ENCODE peak calls at places on chromosomes 16 and 17, in four cellular contexts. N is psoas muscle, H is fibroblast of lung, P is tibial nerve. D is an unnamed sample.

GRCh38 chr17:49504369-49504768 is 9.3 kb downstream of the NGFR start:
- DNase-seq in P (no peak), N (no peak), H (no peak), D (no peak)

GRCh38 chr16:4407543-4408322 is 8.7 kb downstream of the CORO7 start:
- DNase-seq in P (no peak), H (peak), N (peak), D (no peak)

GRCh38 chr17:49850772-49851386 is 3.0 kb upstream of the TAC4 start:
- DNase-seq in H (no peak), N (no peak), P (no peak), D (no peak)

GRCh38 chr16:4411684-4412083 is 4.7 kb downstream of the CORO7 start:
- DNase-seq in H (peak), N (peak), P (peak), D (peak)

GRCh38 chr16:15482068-15482747 is 47.8 kb downstream of the BMERB1 start:
- DNase-seq in P (no peak), H (peak), N (no peak), D (no peak)

GRCh38 chr16:3938843-3939624 is 58.5 kb upstream of the CREBBP start:
- DNase-seq in P (no peak), N (peak), H (peak), D (peak)

GRCh38 chr16:68401871-68402747 is 46.2 kb downstream of the SMPD3 start:
- DNase-seq in N (no peak), P (no peak), H (peak), D (no peak)

GRCh38 chr16:25051446-25052160 is 36.4 kb upstream of the ARHGAP17 start:
- DNase-seq in N (no peak), P (no peak), H (peak), D (no peak)

GRCh38 chr17:78724544-78724943 is 57.5 kb downstream of the CYTH1 start:
- DNase-seq in P (no peak), H (no peak), N (peak), D (peak)

GRCh38 chr17:46117850-46118696 is 75.2 kb downstream of the KANSL1 start:
- DNase-seq in N (no peak), P (no peak), H (peak), D (no peak)

GRCh38 chr17:66965801-66966528 is 1.5 kb downstream of the CACNG4 start:
- DNase-seq in H (no peak), P (no peak), N (no peak), D (no peak)

GRCh38 chr17:43588121-43588520 is 42.0 kb upstream of the ETV4 start:
- DNase-seq in P (no peak), H (no peak), N (no peak), D (no peak)

GRCh38 chr16:66223176-66223780 is 143.2 kb upstream of the CDH5 start:
- DNase-seq in P (no peak), H (peak), N (no peak), D (no peak)

GRCh38 chr16:57736419-57737281 is 1.1 kb downstream of the KATNB1 start:
- DNase-seq in N (no peak), P (peak), H (peak), D (no peak)

GRCh38 chr16:11994187-11995119 is 17.9 kb downstream of the SNX29 start:
- DNase-seq in N (peak), P (peak), H (no peak), D (peak)

GRCh38 chr17:77749316-77749715 is 209.2 kb upstream of the TNRC6C start:
- DNase-seq in P (no peak), H (no peak), N (no peak), D (no peak)

GRCh38 chr17:17565471-17566365 is 25.8 kb downstream of the PEMT start:
- DNase-seq in P (peak), H (peak), N (peak), D (no peak)

GRCh38 chr16:21161211-21161610 is 2.7 kb downstream of the LDAF1 start:
- DNase-seq in H (no peak), P (no peak), N (no peak), D (no peak)

GRCh38 chr16:21164521-21165168 is 6.2 kb downstream of the LDAF1 start:
- DNase-seq in P (no peak), H (no peak), N (no peak), D (no peak)

GRCh38 chr16:21160276-21160675 is 1.8 kb downstream of the LDAF1 start:
- DNase-seq in N (no peak), H (no peak), P (no peak), D (no peak)

GRCh38 chr16:21163576-21163975 is 5.1 kb downstream of the LDAF1 start:
- DNase-seq in P (no peak), N (no peak), H (no peak), D (no peak)

GRCh38 chr16:21162661-21163151 is 4.2 kb downstream of the LDAF1 start:
- DNase-seq in N (peak), H (peak), P (no peak), D (peak)
- H3K27ac ChIP-seq in N (peak), H (no peak), P (no peak), D (peak)

DNA sequence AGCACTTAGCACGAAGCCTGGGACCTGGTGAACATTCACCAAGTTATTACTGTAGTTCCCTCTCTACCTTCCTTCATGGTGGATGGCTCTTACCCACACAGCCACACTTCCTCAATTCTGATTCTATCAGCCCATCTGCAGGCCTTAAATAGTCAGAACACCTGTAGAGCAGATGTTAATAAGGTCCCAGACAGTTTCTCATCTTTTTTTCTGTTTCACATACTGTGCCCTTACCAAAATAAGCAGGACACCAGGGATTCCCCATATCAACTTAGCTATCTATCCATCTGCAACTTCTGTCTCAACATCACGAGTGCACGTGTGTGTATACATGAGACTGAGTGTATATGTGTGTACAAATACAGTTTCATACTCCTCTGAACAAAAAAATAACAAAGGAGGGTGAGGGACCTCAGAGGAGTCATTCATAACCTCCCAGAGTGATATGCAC is 2.8 kb downstream of the RECQL5 start:
- DNase-seq in P (no peak), H (no peak), N (no peak), D (no peak)
- H3K4me3 ChIP-seq in P (no peak), H (no peak), N (no peak), D (no peak)

DNA sequence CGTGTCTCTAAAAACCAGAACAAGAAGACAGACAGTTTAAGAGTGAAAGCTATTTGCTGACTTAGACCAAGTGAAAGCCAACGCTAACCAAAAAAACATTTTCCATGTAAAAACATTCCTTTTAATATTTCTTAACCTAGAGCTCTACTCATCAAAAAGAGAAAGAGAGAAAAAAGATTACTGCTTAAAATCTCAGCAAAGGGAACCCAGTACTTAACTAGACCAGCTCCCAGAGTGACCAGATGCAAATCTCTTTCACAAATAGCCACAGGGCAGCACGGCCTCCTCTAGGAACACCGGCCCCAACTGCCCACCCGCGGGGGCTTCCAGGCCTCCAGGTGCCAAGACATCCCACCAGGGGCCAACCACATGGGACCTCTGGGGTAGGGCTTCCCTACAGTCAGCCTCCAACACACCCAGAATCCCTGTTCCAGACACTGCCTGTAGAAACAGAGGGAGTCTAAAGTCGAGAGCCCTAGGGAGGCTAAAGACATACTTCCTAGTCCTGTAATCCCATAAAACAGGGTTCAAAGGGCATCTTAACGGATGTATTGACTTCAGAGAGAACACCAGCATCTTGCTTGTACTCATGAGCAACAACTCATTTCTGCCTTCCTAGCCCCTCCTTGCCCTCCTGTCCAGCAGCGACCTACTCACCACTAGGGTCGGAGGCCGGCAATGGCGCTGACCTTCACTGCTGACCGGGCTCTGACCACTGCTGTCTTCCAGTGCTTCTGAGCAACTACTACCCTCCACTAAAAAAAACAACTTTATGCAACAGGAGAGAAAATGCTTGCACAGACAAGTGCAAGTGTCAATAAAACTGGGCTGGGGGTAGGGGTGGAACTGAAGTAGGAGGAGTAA is 21.3 kb downstream of the ZCCHC14 start:
- DNase-seq in N (no peak), P (no peak), H (no peak), D (no peak)
- H3K27ac ChIP-seq in N (no peak), P (peak), H (peak), D (peak)

GRCh38 chr17:80497726-80498241 is 21.4 kb upstream of the NPTX1 start:
- DNase-seq in P (no peak), N (no peak), H (no peak), D (no peak)
- H3K4me3 ChIP-seq in P (peak), N (no peak), H (no peak), D (no peak)

GRCh38 chr17:3796110-3796821 is 4.7 kb downstream of the ITGAE start:
- DNase-seq in H (no peak), N (no peak), P (no peak), D (no peak)

GRCh38 chr17:3796822-3797170 is 4.2 kb downstream of the ITGAE start:
- DNase-seq in P (no peak), N (no peak), H (no peak), D (no peak)

GRCh38 chr17:3798273-3799180 is 2.5 kb downstream of the ITGAE start:
- DNase-seq in P (no peak), H (no peak), N (no peak), D (no peak)

GRCh38 chr17:3794890-3795757 is 5.9 kb downstream of the ITGAE start:
- DNase-seq in H (no peak), N (no peak), P (no peak), D (no peak)

GRCh38 chr17:3795758-3796102 is 5.3 kb downstream of the ITGAE start:
- DNase-seq in P (no peak), N (no peak), H (no peak), D (no peak)
- H3K27ac ChIP-seq in P (no peak), N (no peak), H (no peak), D (no peak)

GRCh38 chr17:79864617-79865250 is 25.5 kb upstream of the CBX4 start:
- DNase-seq in P (no peak), H (no peak), N (no peak), D (no peak)

GRCh38 chr17:79864147-79864546 is 24.9 kb upstream of the CBX4 start:
- DNase-seq in N (no peak), P (no peak), H (no peak), D (no peak)

GRCh38 chr17:79862259-79862658 is 23.0 kb upstream of the CBX4 start:
- DNase-seq in P (no peak), N (no peak), H (no peak), D (no peak)

GRCh38 chr17:79861371-79862216 is 22.4 kb upstream of the CBX4 start:
- DNase-seq in H (peak), N (no peak), P (no peak), D (no peak)

GRCh38 chr17:79862771-79863440 is 23.7 kb upstream of the CBX4 start:
- DNase-seq in N (no peak), H (no peak), P (no peak), D (peak)
- H3K4me3 ChIP-seq in N (no peak), H (no peak), P (no peak), D (no peak)